ENCODE peak calls at places on chromosome 22, in nine cellular contexts. T is small intestine; I is CD8-positive, alpha-beta memory T cell; X is A549; W is tibial artery; H is PC-9; U is right lobe of liver; K is lower lobe of right lung; E is esophagus squamous epithelium. C is an unnamed sample. For H3K4me1, the result is how much of the 10 kb centered on the place peaks cover.

GRCh38 chr22:50523806-50524663 is 1.4 kb downstream of the SCO2 start:
- DNase-seq in T (peak), I (no peak), X (no peak), W (no peak), H (no peak), U (peak), K (no peak), E (no peak), C (no peak)

GRCh38 chr22:25940479-25940878 is 198.5 kb downstream of the MYO18B start:
- DNase-seq in T (no peak), I (no peak), X (no peak), W (no peak), H (no peak), U (no peak), K (no peak), E (no peak), C (no peak)

GRCh38 chr22:29343313-29343805 is 27.9 kb upstream of the RASL10A start:
- DNase-seq in T (no peak), I (no peak), X (no peak), W (no peak), H (peak), U (no peak), K (peak), E (no peak), C (peak)

GRCh38 chr22:44676441-44677298 is 25.3 kb upstream of the PRR5 start:
- DNase-seq in T (peak), I (no peak), X (peak), W (no peak), H (no peak), U (no peak), K (no peak), E (no peak), C (no peak)

GRCh38 chr22:48197189-48197690 is 1434.8 kb downstream of the TBC1D22A start:
- DNase-seq in T (no peak), I (no peak), X (no peak), W (no peak), H (no peak), U (no peak), K (no peak), E (no peak), C (no peak)

GRCh38 chr22:30546616-30547015 is at the start of gene SEC14L6:
- DNase-seq in T (no peak), I (no peak), X (no peak), W (no peak), H (peak), U (no peak), K (no peak), E (no peak), C (no peak)

GRCh38 chr22:17773606-17774205 is 563 bp downstream of the BID start:
- DNase-seq in T (peak), I (peak), X (peak), W (no peak), H (peak), U (peak), K (peak), E (no peak), C (peak)

GRCh38 chr22:30582788-30583575 is 8.5 kb upstream of the GAL3ST1 start:
- DNase-seq in T (no peak), I (no peak), X (no peak), W (no peak), H (no peak), U (no peak), K (no peak), E (no peak), C (no peak)

GRCh38 chr22:29055192-29055830 is 6.3 kb downstream of the C22orf31 start:
- DNase-seq in T (no peak), I (no peak), X (no peak), W (no peak), H (no peak), U (no peak), K (no peak), E (no peak), C (no peak)

GRCh38 chr22:33082221-33082620 is 24.0 kb upstream of the SYN3 start:
- DNase-seq in T (no peak), I (no peak), X (no peak), W (no peak), H (no peak), U (no peak), K (no peak), E (no peak), C (no peak)

GRCh38 chr22:43826142-43827093 is 14.3 kb upstream of the EFCAB6 start:
- DNase-seq in T (no peak), I (no peak), X (peak), W (peak), H (no peak), U (no peak), K (no peak), E (no peak), C (no peak)

GRCh38 chr22:44304354-44304753 is 8.4 kb downstream of the SHISAL1 start:
- DNase-seq in T (no peak), I (no peak), X (no peak), W (no peak), H (no peak), U (no peak), K (no peak), E (no peak), C (no peak)

GRCh38 chr22:48711031-48711431 is 1116.6 kb downstream of the BRD1 start:
- DNase-seq in T (no peak), I (no peak), X (no peak), W (no peak), H (no peak), U (no peak), K (no peak), E (no peak), C (no peak)

GRCh38 chr22:20259336-20259705 is 8.8 kb downstream of the RTN4R start:
- DNase-seq in T (no peak), I (no peak), X (no peak), W (no peak), H (no peak), U (no peak), K (no peak), E (no peak), C (no peak)

GRCh38 chr22:29369460-29369859 is 18.9 kb downstream of the AP1B1 start:
- DNase-seq in T (no peak), I (no peak), X (no peak), W (peak), H (no peak), U (no peak), K (peak), E (no peak), C (peak)

GRCh38 chr22:29336751-29337490 is 21.4 kb upstream of the RASL10A start:
- DNase-seq in T (no peak), I (no peak), X (no peak), W (no peak), H (peak), U (peak), K (no peak), E (no peak), C (no peak)

GRCh38 chr22:39954584-39955055 is 5.6 kb upstream of the TMA7B start:
- DNase-seq in T (no peak), I (no peak), X (no peak), W (no peak), H (peak), U (no peak), K (no peak), E (no peak), C (no peak)

GRCh38 chr22:29108137-29108536 is 35.3 kb downstream of the KREMEN1 start:
- DNase-seq in T (no peak), I (no peak), X (peak), W (no peak), H (peak), U (no peak), K (no peak), E (no peak), C (no peak)

GRCh38 chr22:40193429-40194421 is 16.0 kb downstream of the TNRC6B start:
- DNase-seq in T (peak), I (no peak), X (peak), W (no peak), H (no peak), U (no peak), K (no peak), E (no peak), C (no peak)

GRCh38 chr22:35900483-35901168 is 128.0 kb downstream of the RBFOX2 start:
- DNase-seq in T (no peak), I (no peak), X (no peak), W (no peak), H (peak), U (no peak), K (no peak), E (no peak), C (no peak)

GRCh38 chr22:19879651-19879995 is 24.9 kb upstream of the GNB1L start:
- DNase-seq in T (no peak), I (no peak), X (no peak), W (peak), H (no peak), U (no peak), K (peak), E (no peak), C (no peak)

GRCh38 chr22:36860821-36861659 is at the start of gene NCF4:
- DNase-seq in T (peak), I (no peak), X (no peak), W (peak), H (no peak), U (peak), K (peak), E (peak), C (peak)

GRCh38 chr22:18078329-18079041 is 695 bp downstream of the PEX26 start:
- DNase-seq in T (peak), I (peak), X (peak), W (no peak), H (peak), U (peak), K (peak), E (no peak), C (peak)

GRCh38 chr22:42962295-42963230 is 52.4 kb downstream of the PACSIN2 start:
- DNase-seq in T (peak), I (no peak), X (no peak), W (no peak), H (peak), U (peak), K (peak), E (no peak), C (peak)

GRCh38 chr22:48424201-48424627 is 1403.5 kb downstream of the BRD1 start:
- DNase-seq in T (no peak), I (no peak), X (no peak), W (no peak), H (no peak), U (peak), K (no peak), E (no peak), C (no peak)

GRCh38 chr22:49235463-49236300 is 592.0 kb downstream of the BRD1 start:
- DNase-seq in T (peak), I (no peak), X (no peak), W (no peak), H (no peak), U (peak), K (no peak), E (no peak), C (no peak)

GRCh38 chr22:38226853-38227649 is 25.3 kb downstream of the MAFF start:
- DNase-seq in T (no peak), I (no peak), X (no peak), W (no peak), H (no peak), U (no peak), K (no peak), E (no peak), C (no peak)
- H3K4me1 ChIP-seq in T (under half), I (under half), X (half or more), W (under half), H (under half), U (under half), K (under half), E (half or more), C (under half)

DNA sequence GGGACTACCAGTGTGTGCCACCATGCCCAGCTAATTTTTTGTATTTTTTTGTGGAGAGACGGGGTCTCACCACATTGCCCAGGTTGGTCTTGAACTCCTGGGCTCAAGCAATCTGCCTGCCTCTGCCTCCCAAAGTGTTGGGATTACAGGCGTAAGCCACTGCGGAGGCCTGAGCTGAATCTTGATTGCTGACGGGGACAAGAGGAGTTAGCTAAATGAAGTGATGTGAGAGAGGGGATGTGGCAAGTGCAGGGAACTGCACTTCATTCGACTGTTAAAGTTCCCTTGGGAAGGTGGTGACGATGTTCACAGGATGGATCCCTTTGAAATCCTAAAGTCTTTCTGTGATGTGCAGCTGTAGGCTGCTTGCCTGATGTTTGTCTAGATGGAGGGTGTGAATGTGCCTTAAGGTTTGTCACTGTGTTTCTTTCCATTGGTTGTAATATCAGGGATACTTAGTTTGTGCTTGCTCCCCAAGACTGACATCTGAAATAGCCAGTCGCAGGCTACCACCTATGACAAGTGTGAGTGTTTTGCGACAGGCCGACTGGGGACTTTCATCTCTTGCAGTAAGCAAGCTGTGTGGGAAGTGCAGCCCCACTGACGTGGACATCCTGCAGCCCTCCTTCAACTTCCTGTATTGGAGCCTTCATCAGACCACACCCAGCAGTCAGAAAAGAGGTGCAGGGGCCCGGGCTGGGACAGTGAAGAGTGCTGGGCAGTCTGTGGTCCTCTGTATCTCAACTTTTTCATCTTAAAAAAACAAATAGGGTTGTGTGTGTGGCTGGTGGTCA is 19.6 kb upstream of the CCDC134 start:
- DNase-seq in T (peak), I (peak), X (no peak), W (peak), H (no peak), U (peak), K (peak), E (peak), C (peak)
- H3K4me3 ChIP-seq in T (peak), I (peak), X (no peak), W (no peak), H (no peak), U (no peak), K (peak), E (peak), C (no peak)

DNA sequence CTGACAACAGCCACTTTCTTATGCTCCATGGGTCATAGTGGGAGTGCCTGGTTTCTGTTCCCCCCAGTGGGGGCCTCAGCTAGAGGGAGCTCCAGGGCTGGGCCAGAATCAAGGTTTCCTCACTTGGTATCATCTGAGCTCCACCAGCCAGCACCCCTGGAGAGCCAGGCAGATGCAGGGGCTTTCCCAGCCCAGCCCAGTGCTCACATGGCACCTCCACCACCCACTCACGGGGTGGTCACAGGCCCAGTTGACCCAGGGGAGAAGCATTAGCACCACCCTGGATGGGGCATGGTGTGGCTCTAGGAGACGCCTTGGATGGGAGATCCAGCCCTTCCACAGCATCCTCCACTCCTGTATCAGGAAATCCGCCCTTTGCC is 24.1 kb upstream of the WNT7B start:
- DNase-seq in T (no peak), I (no peak), X (no peak), W (no peak), H (no peak), U (no peak), K (peak), E (no peak), C (no peak)
- H3K4me1 ChIP-seq in T (under half), I (under half), X (under half), W (under half), H (under half), U (under half), K (half or more), E (half or more), C (half or more)

GRCh38 chr22:46577361-46578249 is 40.2 kb upstream of the CELSR1 start:
- DNase-seq in T (peak), I (no peak), X (no peak), W (no peak), H (no peak), U (peak), K (peak), E (no peak), C (no peak)

GRCh38 chr22:46578251-46578823 is 40.9 kb upstream of the CELSR1 start:
- DNase-seq in T (peak), I (no peak), X (no peak), W (no peak), H (no peak), U (peak), K (peak), E (no peak), C (no peak)

GRCh38 chr22:46580940-46581579 is 39.1 kb upstream of the GRAMD4 start:
- DNase-seq in T (peak), I (no peak), X (no peak), W (no peak), H (peak), U (no peak), K (peak), E (no peak), C (no peak)

GRCh38 chr22:46579751-46580449 is 40.3 kb upstream of the GRAMD4 start:
- DNase-seq in T (no peak), I (no peak), X (no peak), W (no peak), H (no peak), U (peak), K (no peak), E (no peak), C (peak)

GRCh38 chr22:46578824-46579561 is 41.2 kb upstream of the GRAMD4 start:
- DNase-seq in T (peak), I (no peak), X (no peak), W (peak), H (no peak), U (peak), K (peak), E (no peak), C (peak)
- H3K4me3 ChIP-seq in T (peak), I (no peak), X (no peak), W (peak), H (no peak), U (no peak), K (peak), E (peak), C (no peak)

DNA sequence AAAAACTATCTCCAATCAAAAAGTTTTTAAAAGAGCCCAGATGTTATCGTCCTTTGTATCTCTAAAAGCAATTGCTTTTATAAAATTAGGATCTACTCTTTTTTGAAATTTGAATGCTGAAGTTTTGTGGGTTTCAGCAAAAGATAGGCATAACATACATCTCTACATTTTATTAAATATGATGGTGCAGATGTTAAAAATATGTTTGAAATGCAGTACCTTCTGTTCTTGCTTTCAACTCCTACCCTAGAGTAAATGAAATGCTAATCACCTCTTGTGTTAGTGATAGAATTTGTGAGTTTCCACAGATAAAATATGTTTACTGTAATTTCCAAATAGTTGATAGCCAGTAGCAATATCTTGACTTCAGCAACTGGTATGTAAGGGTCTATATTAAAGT is 95.7 kb upstream of the VPREB1 start:
- DNase-seq in T (no peak), I (no peak), X (no peak), W (no peak), H (no peak), U (no peak), K (no peak), E (no peak), C (no peak)
- H3K4me1 ChIP-seq in T (under half), I (under half), X (under half), W (under half), H (under half), U (under half), K (under half), E (under half), C (under half)